ENCODE peak calls at places on chromosomes 6 and 20, in four cellular contexts. W, C, M and H are unnamed samples.

GRCh38 chr20:39773380-39774000 is 811.3 kb downstream of the DHX35 start:
- DNase-seq in W (no peak), C (no peak), M (no peak), H (no peak)

GRCh38 chr6:125301435-125302391 is at the start of gene HDDC2:
- DNase-seq in W (peak), C (no peak), M (no peak), H (peak)

GRCh38 chr6:22098623-22099022 is 198.2 kb downstream of the PRL start:
- DNase-seq in M (no peak), W (no peak), C (no peak), H (no peak)

GRCh38 chr20:25860531-25861150 is 164.0 kb upstream of the ZNF337 start:
- DNase-seq in M (no peak), W (no peak), C (no peak), H (no peak)

GRCh38 chr6:11392778-11393507 is 144.6 kb upstream of the TMEM170B start:
- DNase-seq in W (peak), M (no peak), C (no peak), H (peak)

GRCh38 chr20:1786496-1786895 is 108.7 kb upstream of the SIRPA start:
- DNase-seq in W (no peak), C (no peak), M (no peak), H (no peak)

GRCh38 chr6:166313255-166314070 is 5.3 kb upstream of the PRR18 start:
- DNase-seq in C (peak), W (peak), M (peak), H (peak)

GRCh38 chr6:39256294-39256693 is 27.0 kb upstream of the KCNK5 start:
- DNase-seq in W (no peak), M (no peak), C (no peak), H (no peak)

GRCh38 chr6:107217248-107217647 is 101.9 kb upstream of the BEND3 start:
- DNase-seq in W (no peak), M (no peak), C (no peak), H (no peak)

GRCh38 chr6:51060262-51060762 is 241.6 kb downstream of the TFAP2B start:
- DNase-seq in W (no peak), C (no peak), M (no peak), H (no peak)

GRCh38 chr6:125415921-125416320 is 114.2 kb upstream of the HDDC2 start:
- DNase-seq in C (no peak), M (no peak), W (no peak), H (no peak)

GRCh38 chr20:8646026-8646425 is 422.9 kb upstream of the PLCB4 start:
- DNase-seq in M (no peak), W (no peak), C (no peak), H (no peak)

GRCh38 chr6:146587448-146587847 is 11.3 kb upstream of the ADGB start:
- DNase-seq in C (no peak), M (no peak), W (no peak), H (no peak)

GRCh38 chr20:41526327-41526726 is 91.8 kb downstream of the CHD6 start:
- DNase-seq in W (no peak), M (no peak), C (no peak), H (no peak)

GRCh38 chr20:1287306-1287705 is 21.2 kb downstream of the SNPH start:
- DNase-seq in M (no peak), C (no peak), W (no peak), H (no peak)

GRCh38 chr6:37680668-37681067 is 17.0 kb downstream of the MDGA1 start:
- DNase-seq in W (no peak), C (no peak), M (no peak), H (no peak)

GRCh38 chr6:89434954-89435353 is 2.0 kb downstream of the ANKRD6 start:
- DNase-seq in W (no peak), C (no peak), M (no peak), H (no peak)

GRCh38 chr6:167683028-167683862 is 143.5 kb upstream of the AFDN start:
- DNase-seq in C (peak), W (peak), M (no peak), H (peak)

GRCh38 chr6:145148392-145149175 is 586.7 kb downstream of the EPM2A start:
- DNase-seq in C (peak), M (peak), W (peak), H (peak)

GRCh38 chr20:32216396-32217142 is 8.9 kb downstream of the POFUT1 start:
- DNase-seq in M (no peak), C (no peak), W (no peak), H (no peak)

GRCh38 chr6:46437671-46438221 is 53.5 kb downstream of the RCAN2 start:
- DNase-seq in W (no peak), M (no peak), C (no peak), H (no peak)

GRCh38 chr6:21823371-21823770 is 229.8 kb downstream of the SOX4 start:
- DNase-seq in C (no peak), W (no peak), M (no peak), H (no peak)

GRCh38 chr6:144390886-144391285 is 105.8 kb downstream of the UTRN start:
- DNase-seq in M (no peak), W (no peak), C (no peak), H (no peak)

GRCh38 chr6:29633532-29633901 is 534 bp upstream of the GABBR1 start:
- DNase-seq in C (no peak), M (no peak), W (no peak), H (no peak)

GRCh38 chr6:150865043-150865405 is 478 bp upstream of the MTHFD1L start:
- DNase-seq in W (no peak), C (no peak), M (no peak), H (no peak)

GRCh38 chr6:150868759-150869158 is 3.3 kb downstream of the MTHFD1L start:
- DNase-seq in W (no peak), M (no peak), C (no peak), H (no peak)

GRCh38 chr6:150867117-150867516 is 1.6 kb downstream of the MTHFD1L start:
- DNase-seq in W (no peak), M (no peak), C (no peak), H (no peak)

GRCh38 chr6:150865406-150866146 is at the start of gene MTHFD1L:
- DNase-seq in C (no peak), M (no peak), W (peak), H (peak)

GRCh38 chr6:150866147-150867073 is 908 bp downstream of the MTHFD1L start:
- DNase-seq in W (peak), C (no peak), M (peak), H (peak)
- TF ChIP-seq REST in W (no peak), C (no peak), M (no peak), H (no peak)

DNA sequence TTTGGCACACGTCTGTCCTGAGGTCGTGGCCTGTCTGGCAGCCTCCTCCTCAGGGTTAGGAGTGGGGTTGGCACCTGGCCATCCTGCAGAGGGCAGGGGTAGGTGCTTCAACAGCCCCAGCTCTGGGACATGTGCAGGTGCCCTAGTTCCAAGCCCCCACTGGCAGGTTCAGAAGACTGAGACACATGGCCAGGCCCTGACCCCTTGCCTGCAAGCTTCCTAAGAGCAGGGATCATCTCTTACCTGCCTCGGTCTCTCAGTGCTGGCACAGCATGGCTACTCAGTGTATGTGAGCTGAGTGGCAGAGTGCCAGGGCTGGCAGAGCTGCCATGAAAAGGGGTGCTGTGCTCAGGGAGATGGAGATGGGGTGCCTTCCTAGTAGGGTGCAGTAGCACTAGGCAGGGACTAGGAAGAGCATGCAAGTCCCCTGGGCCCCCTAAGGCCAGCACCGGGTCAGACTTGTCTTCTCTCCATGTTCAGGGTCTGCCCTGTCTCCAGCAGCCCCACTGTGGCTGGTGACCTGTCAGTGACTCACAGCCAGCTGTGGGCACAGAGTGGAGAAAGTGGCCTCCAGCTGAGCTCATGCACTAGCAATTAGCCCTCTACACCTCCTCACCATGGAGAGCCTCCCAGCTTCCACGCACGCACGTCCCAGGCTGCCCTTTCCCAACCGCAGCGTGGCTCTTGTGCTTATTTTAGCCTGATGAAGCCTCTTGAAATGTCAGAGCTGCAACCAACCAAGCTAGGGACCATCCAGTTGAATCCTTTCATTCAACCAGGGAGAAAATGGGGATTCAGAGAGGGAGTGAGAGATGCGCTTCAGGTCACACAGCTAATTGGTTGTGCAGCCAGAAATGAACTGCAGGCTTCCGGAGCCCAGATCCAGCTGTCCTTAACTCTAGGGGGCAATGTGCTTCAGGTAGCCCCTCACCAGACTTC is 116.6 kb downstream of the MRPL14 start:
- DNase-seq in W (peak), C (peak), M (no peak), H (no peak)
- TF ChIP-seq REST in W (no peak), C (no peak), M (no peak), H (no peak)

GRCh38 chr20:3071266-3071609 is 182 bp upstream of the OXT start:
- DNase-seq in W (no peak), M (no peak), C (no peak), H (no peak)

GRCh38 chr20:3067139-3068009 is 4.0 kb upstream of the OXT start:
- DNase-seq in C (no peak), W (no peak), M (no peak), H (no peak)

GRCh38 chr20:3068075-3068474 is 3.3 kb upstream of the OXT start:
- DNase-seq in C (no peak), M (no peak), W (no peak), H (no peak)

GRCh38 chr20:3071610-3072529 is at the start of gene OXT:
- DNase-seq in M (no peak), C (no peak), W (no peak), H (no peak)

DNA sequence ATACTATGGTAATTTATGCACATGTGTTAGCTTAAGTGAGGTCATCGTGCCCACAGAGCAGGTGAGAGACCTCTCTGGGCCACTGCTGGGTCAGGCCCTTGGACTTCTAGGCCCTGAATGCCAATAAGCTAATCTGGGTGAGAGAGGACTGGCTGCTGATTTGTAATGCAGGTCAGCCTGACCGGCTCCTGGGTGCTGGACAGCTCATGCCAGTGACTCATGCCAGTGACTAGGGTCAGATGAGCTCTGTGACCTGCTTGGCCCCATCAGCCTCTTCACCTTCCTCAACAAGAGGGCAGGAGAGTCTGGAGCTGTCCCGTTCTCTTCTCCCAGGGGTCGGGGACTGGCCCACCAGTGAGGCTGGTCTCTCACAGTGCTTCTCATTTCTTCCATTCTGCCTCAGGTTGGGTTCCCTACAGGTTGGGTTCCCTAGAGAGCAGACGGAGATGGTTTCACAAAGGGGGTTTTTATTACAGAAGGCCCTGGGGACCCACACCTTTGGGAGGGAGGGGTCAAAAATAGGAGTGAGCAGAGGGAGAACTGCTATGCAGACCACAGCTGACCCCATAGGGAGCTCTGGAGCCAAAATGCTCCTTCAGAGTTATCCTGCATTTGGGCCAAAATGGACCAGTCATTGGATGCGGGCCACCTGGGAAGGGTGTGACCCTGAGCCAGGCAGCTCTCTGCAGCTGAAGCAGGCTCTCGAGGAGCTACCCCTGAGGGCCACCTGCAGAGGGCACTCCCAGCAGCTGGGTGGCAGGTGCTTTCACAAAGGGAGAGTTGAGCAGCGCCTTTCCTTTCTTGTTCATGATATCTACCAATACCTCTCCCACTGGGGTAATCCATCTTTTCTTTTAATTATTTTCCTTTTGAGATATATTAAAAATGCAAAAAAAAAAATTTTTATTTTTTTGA is 2.2 kb upstream of the OXT start:
- DNase-seq in W (no peak), C (no peak), M (no peak), H (peak)
- TF ChIP-seq REST in W (peak), C (peak), M (peak), H (peak)

GRCh38 chr6:82217014-82217621 is 30.4 kb downstream of the IBTK start:
- DNase-seq in W (no peak), M (peak), C (no peak), H (no peak)

GRCh38 chr6:82211326-82211725 is 36.2 kb downstream of the IBTK start:
- DNase-seq in C (no peak), M (no peak), W (no peak), H (no peak)

GRCh38 chr6:82220167-82220566 is 27.4 kb downstream of the IBTK start:
- DNase-seq in M (no peak), W (no peak), C (no peak), H (no peak)

DNA sequence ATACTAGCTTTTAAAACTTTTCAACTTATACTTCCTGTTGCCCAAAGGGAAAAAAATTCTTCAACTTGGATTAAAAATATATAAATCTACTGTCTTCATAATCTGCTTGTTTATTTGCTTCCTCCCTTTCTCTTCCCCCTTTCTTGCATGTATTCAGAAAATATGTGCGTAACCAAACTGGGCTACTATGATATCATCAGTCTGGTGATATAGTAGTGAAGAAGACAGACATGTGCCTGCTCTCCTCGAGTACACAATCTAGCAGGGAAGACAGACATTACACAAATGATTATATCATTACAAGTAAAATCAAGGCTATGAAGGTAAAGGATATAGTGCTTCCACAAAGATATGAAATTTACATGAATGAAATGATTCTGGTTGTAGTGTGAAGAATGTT is 31.0 kb downstream of the IBTK start:
- DNase-seq in M (no peak), W (no peak), C (no peak), H (no peak)
- TF ChIP-seq REST in M (no peak), W (no peak), C (no peak), H (no peak)

DNA sequence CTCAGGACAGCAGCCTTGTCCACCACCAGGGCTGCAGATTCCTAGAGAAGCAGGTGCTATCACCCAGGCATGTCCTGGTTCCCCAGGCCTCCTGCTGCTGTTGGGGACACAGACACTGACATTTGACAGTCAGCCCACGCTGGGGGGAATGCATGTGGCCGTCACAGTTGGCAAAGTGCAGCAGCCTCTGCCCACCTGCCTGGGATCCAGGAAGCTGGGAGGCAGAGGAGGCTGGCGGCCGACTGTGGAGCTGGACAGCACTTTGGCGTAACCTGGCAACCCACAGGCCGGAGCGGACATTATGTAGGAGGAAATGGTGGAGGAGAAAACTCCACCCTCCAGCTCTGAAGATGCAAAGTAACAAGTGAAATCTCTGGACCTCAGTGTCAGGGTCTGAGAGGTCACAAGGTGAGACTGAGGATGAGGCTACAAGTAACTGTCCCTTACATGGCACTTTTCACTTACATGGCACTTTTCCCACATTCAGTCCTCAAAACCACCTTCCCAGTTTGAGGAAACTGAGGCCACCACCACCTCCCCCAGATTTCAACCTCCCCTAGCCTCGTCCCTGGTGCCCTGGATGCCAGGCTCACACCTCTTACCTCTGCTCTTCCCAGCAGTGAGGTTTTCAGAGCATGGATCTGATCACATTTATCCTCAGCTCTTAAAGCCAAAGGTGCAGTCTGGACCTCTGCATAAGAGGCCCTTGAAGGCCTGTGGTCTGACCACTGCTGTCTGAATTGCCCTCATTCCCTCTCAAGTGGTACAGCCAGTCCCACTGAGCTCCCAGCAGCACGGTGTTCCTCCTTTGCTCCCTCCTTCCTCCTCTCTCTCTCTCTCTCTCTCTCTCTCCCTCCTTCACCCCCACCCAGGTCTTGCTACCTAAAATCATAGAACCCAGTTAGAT is 8.7 kb downstream of the MAP1LC3A start:
- DNase-seq in C (no peak), M (no peak), W (no peak), H (no peak)
- TF ChIP-seq REST in C (no peak), M (no peak), W (no peak), H (no peak)

GRCh38 chr6:143060806-143061596 is at the start of gene AIG1:
- DNase-seq in W (peak), M (no peak), C (no peak), H (no peak)

GRCh38 chr6:143061597-143062385 is 1.1 kb downstream of the AIG1 start:
- DNase-seq in M (no peak), W (no peak), C (no peak), H (peak)

GRCh38 chr6:143059616-143060353 is 904 bp upstream of the AIG1 start:
- DNase-seq in M (no peak), W (no peak), C (no peak), H (peak)

GRCh38 chr6:143058987-143059386 is 1.7 kb upstream of the AIG1 start:
- DNase-seq in C (no peak), W (no peak), M (no peak), H (peak)

DNA sequence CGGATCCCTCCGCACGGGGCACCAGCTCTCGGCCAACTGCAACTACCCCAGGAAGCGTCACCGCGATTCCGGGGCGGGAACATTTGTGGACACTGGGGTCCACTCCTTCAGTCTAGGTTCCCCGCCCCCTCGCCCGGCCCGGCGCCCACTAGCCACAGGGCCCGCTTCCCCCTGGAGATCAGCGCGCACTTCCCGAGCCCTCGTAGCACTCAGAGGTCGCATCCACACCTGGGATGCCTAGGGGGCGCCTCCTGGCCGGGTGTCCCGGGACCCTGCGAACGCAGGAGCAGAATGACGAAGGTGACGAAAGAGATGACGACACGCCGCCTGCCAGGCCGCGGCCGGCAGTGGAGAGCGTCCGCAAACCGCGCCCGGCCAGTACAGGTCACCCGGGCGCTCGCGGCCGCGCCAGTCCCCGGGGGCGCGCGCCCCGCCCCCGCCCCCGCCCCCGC is 309 bp upstream of the AIG1 start:
- DNase-seq in M (peak), C (no peak), W (peak), H (peak)
- TF ChIP-seq REST in M (no peak), C (no peak), W (no peak), H (no peak)

GRCh38 chr6:117265425-117266266 is at the start of gene VGLL2:
- DNase-seq in M (no peak), C (no peak), W (peak), H (peak)
- TF ChIP-seq REST in M (no peak), C (no peak), W (no peak), H (no peak)